ENCODE peak calls at places on chromosomes 7 and 10, in four cellular contexts. One of them, this sample, is unnamed.

GRCh38 chr10:94038024-94038423 is 44.3 kb downstream of the PLCE1 start:
- DNase-seq in heart right ventricle: no peak
- DNase-seq in lung: no peak
- DNase-seq in Panc1: no peak
- DNase-seq in this sample: no peak

GRCh38 chr10:74113546-74113945 is 37.1 kb downstream of the AP3M1 start:
- DNase-seq in lung: no peak
- DNase-seq in Panc1: no peak
- DNase-seq in heart right ventricle: no peak
- DNase-seq in this sample: no peak

GRCh38 chr10:96850825-96851224 is 18.7 kb downstream of the LCOR start:
- DNase-seq in lung: no peak
- DNase-seq in heart right ventricle: no peak
- DNase-seq in Panc1: peak; percentile 67
- DNase-seq in this sample: no peak

GRCh38 chr10:95663496-95663895 is 7.0 kb upstream of the ALDH18A1 start:
- DNase-seq in Panc1: no peak
- DNase-seq in lung: no peak
- DNase-seq in heart right ventricle: no peak
- DNase-seq in this sample: no peak

GRCh38 chr7:22255834-22256233 is 101.1 kb downstream of the RAPGEF5 start:
- DNase-seq in Panc1: no peak
- DNase-seq in lung: no peak
- DNase-seq in heart right ventricle: no peak
- DNase-seq in this sample: no peak

GRCh38 chr7:139232893-139233292 is 1.9 kb downstream of the UBN2 start:
- DNase-seq in Panc1: peak; percentile 82
- DNase-seq in lung: no peak
- DNase-seq in heart right ventricle: no peak
- DNase-seq in this sample: no peak

GRCh38 chr7:105565190-105565589 is 16.1 kb downstream of the EFCAB10 start:
- DNase-seq in Panc1: no peak
- DNase-seq in lung: no peak
- DNase-seq in heart right ventricle: no peak
- DNase-seq in this sample: no peak

GRCh38 chr7:16739863-16740622 is 13.5 kb upstream of the TSPAN13 start:
- DNase-seq in heart right ventricle: peak; percentile 66
- DNase-seq in Panc1: peak; percentile 88
- DNase-seq in lung: no peak
- DNase-seq in this sample: no peak

GRCh38 chr10:14160299-14160698 is 170.4 kb downstream of the FRMD4A start:
- DNase-seq in Panc1: no peak
- DNase-seq in heart right ventricle: no peak
- DNase-seq in lung: no peak
- DNase-seq in this sample: no peak

GRCh38 chr10:89296227-89296648 is 5.6 kb upstream of the IFIT2 start:
- DNase-seq in lung: no peak
- DNase-seq in Panc1: no peak
- DNase-seq in heart right ventricle: no peak
- DNase-seq in this sample: no peak

GRCh38 chr7:35697414-35698175 is 2.7 kb upstream of the HERPUD2 start:
- DNase-seq in heart right ventricle: no peak
- DNase-seq in lung: no peak
- DNase-seq in Panc1: no peak
- DNase-seq in this sample: no peak

GRCh38 chr10:1381339-1381738 is 325.2 kb downstream of the WDR37 start:
- DNase-seq in Panc1: no peak
- DNase-seq in heart right ventricle: no peak
- DNase-seq in lung: no peak
- DNase-seq in this sample: no peak

DNA sequence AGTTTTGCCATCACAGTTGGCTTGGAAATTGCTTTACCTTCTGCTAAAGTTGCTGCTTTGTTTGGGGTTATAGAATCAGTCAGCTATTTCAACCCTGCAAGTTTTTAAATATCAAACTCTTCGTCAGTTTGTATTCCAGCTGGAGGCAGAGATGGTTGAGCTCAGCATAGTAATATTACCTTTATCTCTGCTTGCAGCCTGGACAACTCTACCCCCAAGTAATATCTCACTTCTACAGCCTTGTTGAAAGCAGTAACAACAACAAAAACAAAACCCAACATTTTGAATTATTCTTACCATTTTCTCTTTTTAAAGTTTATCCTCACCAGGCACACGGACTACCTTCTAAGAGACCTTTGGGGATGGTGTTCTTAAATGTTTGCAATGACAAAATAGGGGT is 239.1 kb upstream of the PHF14 start:
- DNase-seq in Panc1: no peak
- DNase-seq in heart right ventricle: no peak
- DNase-seq in lung: no peak
- DNase-seq in this sample: no peak
- TF ChIP-seq CTCF in Panc1: no peak
- TF ChIP-seq CTCF in heart right ventricle: no peak
- TF ChIP-seq CTCF in lung: no peak
- TF ChIP-seq CTCF in this sample: no peak

GRCh38 chr10:132591166-132591971 is 53.8 kb downstream of the INPP5A start:
- DNase-seq in heart right ventricle: peak; percentile 61
- DNase-seq in lung: no peak
- DNase-seq in Panc1: no peak
- DNase-seq in this sample: no peak
- TF ChIP-seq CTCF in heart right ventricle: no peak
- TF ChIP-seq CTCF in lung: no peak
- TF ChIP-seq CTCF in Panc1: no peak
- TF ChIP-seq CTCF in this sample: no peak

DNA sequence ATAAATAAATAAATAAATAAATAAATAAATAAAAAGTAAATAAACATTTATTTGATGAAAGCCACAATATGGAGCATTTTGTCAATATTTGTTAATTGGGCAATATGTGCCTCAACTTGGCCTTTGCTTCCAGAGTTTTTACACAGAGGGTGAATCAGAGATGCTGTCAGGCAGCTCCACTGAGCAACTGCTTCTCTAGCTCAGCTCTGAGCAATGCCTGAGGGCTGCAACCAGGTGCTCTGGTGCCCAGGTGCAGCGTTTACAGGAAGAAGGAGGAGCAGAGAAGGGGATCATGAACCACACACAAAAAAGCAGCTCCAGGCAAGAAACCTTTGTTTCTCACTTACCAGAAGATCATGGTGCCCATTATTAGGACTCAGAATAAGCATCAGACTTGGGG is 876.2 kb upstream of the AUTS2 start:
- DNase-seq in lung: no peak
- DNase-seq in Panc1: no peak
- DNase-seq in heart right ventricle: no peak
- DNase-seq in this sample: no peak
- TF ChIP-seq CTCF in lung: no peak
- TF ChIP-seq CTCF in Panc1: no peak
- TF ChIP-seq CTCF in heart right ventricle: no peak
- TF ChIP-seq CTCF in this sample: no peak

GRCh38 chr10:65415318-65415717 is 1510.5 kb upstream of the LRRTM3 start:
- DNase-seq in Panc1: no peak
- DNase-seq in heart right ventricle: no peak
- DNase-seq in lung: no peak
- DNase-seq in this sample: no peak
- TF ChIP-seq CTCF in Panc1: no peak
- TF ChIP-seq CTCF in heart right ventricle: no peak
- TF ChIP-seq CTCF in lung: no peak
- TF ChIP-seq CTCF in this sample: no peak

GRCh38 chr7:127501817-127502216 is 83.6 kb downstream of the GCC1 start:
- DNase-seq in Panc1: no peak
- DNase-seq in lung: no peak
- DNase-seq in heart right ventricle: no peak
- DNase-seq in this sample: no peak

DNA sequence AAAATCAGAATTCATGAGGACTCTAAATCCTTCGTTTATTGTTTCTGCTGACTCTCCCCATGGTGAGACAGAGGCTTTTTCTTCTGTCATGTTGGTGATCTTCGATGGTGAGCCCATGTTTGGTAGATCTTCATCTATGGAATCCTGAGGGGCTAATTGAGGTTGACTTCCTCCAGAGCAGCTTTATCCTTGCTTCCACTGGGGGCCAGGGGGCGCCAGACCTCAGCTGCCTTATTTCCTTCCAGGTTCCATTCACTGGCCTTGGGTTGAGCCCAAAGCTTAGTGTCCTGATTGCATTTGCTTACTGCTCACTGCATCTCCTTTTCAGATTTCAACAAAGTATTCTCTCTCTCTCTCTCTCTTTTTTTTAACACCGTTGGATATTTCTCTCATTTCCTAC is 80.7 kb downstream of the GCC1 start:
- DNase-seq in Panc1: no peak
- DNase-seq in heart right ventricle: no peak
- DNase-seq in lung: no peak
- DNase-seq in this sample: peak; percentile 12
- TF ChIP-seq CTCF in Panc1: peak; percentile 72
- TF ChIP-seq CTCF in heart right ventricle: peak; percentile 44
- TF ChIP-seq CTCF in lung: peak; percentile 8
- TF ChIP-seq CTCF in this sample: peak; percentile 56

DNA sequence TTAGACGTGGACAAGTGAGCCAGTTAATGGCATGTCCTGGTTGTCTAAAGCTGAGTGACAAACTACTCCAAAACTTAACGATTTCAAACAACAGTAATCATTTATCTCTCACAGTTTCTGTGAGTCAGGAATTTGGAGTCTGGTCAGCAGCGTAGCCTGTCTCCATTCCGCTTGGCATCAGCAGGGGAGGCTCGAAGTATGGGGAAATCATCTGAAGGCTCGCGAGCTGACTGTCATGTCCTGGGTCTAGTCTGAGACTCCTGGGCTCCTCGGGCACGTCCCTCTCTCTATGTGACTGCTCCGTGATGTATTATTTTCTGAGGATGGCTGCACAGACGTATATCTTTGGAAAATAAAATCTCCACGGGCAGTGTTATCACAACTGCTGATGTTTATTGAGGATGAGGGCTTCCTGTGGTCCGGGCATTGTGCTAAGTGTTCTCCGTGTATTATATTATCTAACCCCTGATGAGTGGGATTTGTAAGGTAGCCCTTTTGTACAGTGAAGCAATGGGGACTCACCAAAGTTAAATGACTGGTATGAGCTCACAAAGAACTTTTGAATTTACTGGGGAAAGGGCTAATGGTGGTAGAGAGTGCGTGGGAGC is 23.3 kb upstream of the PCGF5 start:
- DNase-seq in lung: no peak
- DNase-seq in Panc1: no peak
- DNase-seq in heart right ventricle: no peak
- DNase-seq in this sample: no peak
- TF ChIP-seq CTCF in lung: no peak
- TF ChIP-seq CTCF in Panc1: no peak
- TF ChIP-seq CTCF in heart right ventricle: no peak
- TF ChIP-seq CTCF in this sample: no peak